ENCODE peak calls at places on chromosomes 4 and X, in nine cellular contexts. E, K, L, G, F, A, Y, X and T are unnamed samples.

GRCh38 chr4:87078987-87079469 is 141.4 kb downstream of the KLHL8 start:
- DNase-seq in E (peak), K (peak), L (no peak), G (no peak), F (peak), A (peak), Y (no peak), X (peak), T (no peak)

GRCh38 chrX:369563-370101 is 17.1 kb downstream of the PPP2R3B start:
- DNase-seq in E (no peak), K (peak), L (no peak), G (no peak), F (no peak), A (no peak), Y (no peak), X (no peak), T (no peak)

GRCh38 chr4:113499696-113500095 is 261.8 kb downstream of the CAMK2D start:
- DNase-seq in E (peak), K (no peak), L (no peak), G (peak), F (peak), A (no peak), Y (peak), X (peak), T (no peak)

GRCh38 chr4:102599887-102600286 is 98.7 kb downstream of the NFKB1 start:
- DNase-seq in E (no peak), K (no peak), L (no peak), G (no peak), F (no peak), A (no peak), Y (no peak), X (peak), T (no peak)

GRCh38 chrX:78747471-78747870 is at the start of gene LPAR4:
- DNase-seq in E (no peak), K (no peak), L (no peak), G (no peak), F (peak), A (no peak), Y (no peak), X (no peak), T (no peak)

GRCh38 chrX:149937881-149938426 is 337 bp downstream of the EOLA2 start:
- DNase-seq in E (no peak), K (peak), L (no peak), G (no peak), F (no peak), A (no peak), Y (peak), X (peak), T (peak)

GRCh38 chrX:39877919-39878318 is 219.8 kb downstream of the BCOR start:
- DNase-seq in E (no peak), K (no peak), L (no peak), G (no peak), F (no peak), A (no peak), Y (no peak), X (no peak), T (no peak)

GRCh38 chrX:85499400-85499799 is 119.9 kb upstream of the POF1B start:
- DNase-seq in E (no peak), K (no peak), L (no peak), G (no peak), F (no peak), A (no peak), Y (no peak), X (no peak), T (no peak)

GRCh38 chrX:25005382-25006185 is 10.2 kb downstream of the ARX start:
- DNase-seq in E (no peak), K (peak), L (no peak), G (no peak), F (no peak), A (no peak), Y (no peak), X (peak), T (no peak)

GRCh38 chrX:46407036-46407752 is 138.0 kb downstream of the ZNF674 start:
- DNase-seq in E (no peak), K (no peak), L (no peak), G (no peak), F (no peak), A (no peak), Y (no peak), X (peak), T (no peak)

GRCh38 chr4:8385106-8385505 is 55.4 kb downstream of the ACOX3 start:
- DNase-seq in E (no peak), K (peak), L (no peak), G (no peak), F (no peak), A (no peak), Y (no peak), X (no peak), T (peak)

GRCh38 chr4:45855857-45856256 is 268.0 kb downstream of the GABRG1 start:
- DNase-seq in E (no peak), K (no peak), L (no peak), G (no peak), F (no peak), A (no peak), Y (no peak), X (no peak), T (no peak)

GRCh38 chrX:140744085-140744484 is 34.5 kb downstream of the LINC00632 start:
- DNase-seq in E (no peak), K (no peak), L (no peak), G (peak), F (no peak), A (no peak), Y (no peak), X (no peak), T (no peak)

GRCh38 chr4:120049732-120050494 is 16.7 kb downstream of the MAD2L1 start:
- DNase-seq in E (peak), K (peak), L (peak), G (peak), F (peak), A (peak), Y (peak), X (peak), T (peak)

GRCh38 chr4:24001945-24002640 is 112.2 kb upstream of the PPARGC1A start:
- DNase-seq in E (no peak), K (no peak), L (no peak), G (peak), F (no peak), A (no peak), Y (no peak), X (no peak), T (no peak)

GRCh38 chrX:40908857-40909475 is 173.6 kb upstream of the MED14 start:
- DNase-seq in E (no peak), K (no peak), L (no peak), G (peak), F (peak), A (no peak), Y (peak), X (peak), T (no peak)

GRCh38 chrX:73267979-73268378 is 53.3 kb upstream of the NAP1L2 start:
- DNase-seq in E (no peak), K (no peak), L (no peak), G (no peak), F (no peak), A (no peak), Y (no peak), X (no peak), T (no peak)

GRCh38 chrX:287670-288069 is 6.5 kb downstream of the PLCXD1 start:
- DNase-seq in E (no peak), K (no peak), L (no peak), G (no peak), F (no peak), A (no peak), Y (no peak), X (no peak), T (no peak)

GRCh38 chr4:52825311-52826090 is 36.6 kb upstream of the RASL11B start:
- DNase-seq in E (no peak), K (no peak), L (no peak), G (peak), F (no peak), A (no peak), Y (no peak), X (peak), T (no peak)

GRCh38 chr4:42466285-42466684 is 69.0 kb downstream of the SHISA3 start:
- DNase-seq in E (no peak), K (no peak), L (no peak), G (no peak), F (no peak), A (no peak), Y (no peak), X (no peak), T (no peak)

GRCh38 chr4:123659759-123660158 is 263.2 kb downstream of the SPRY1 start:
- DNase-seq in E (no peak), K (no peak), L (no peak), G (no peak), F (no peak), A (no peak), Y (peak), X (no peak), T (no peak)

GRCh38 chrX:120308558-120308957 is 2.7 kb downstream of the TMEM255A start:
- DNase-seq in E (no peak), K (no peak), L (no peak), G (no peak), F (no peak), A (no peak), Y (no peak), X (no peak), T (peak)

GRCh38 chr4:73856518-73856917 is 3.4 kb downstream of the PF4V1 start:
- DNase-seq in E (no peak), K (no peak), L (no peak), G (no peak), F (peak), A (peak), Y (no peak), X (peak), T (no peak)

GRCh38 chr4:185127021-185127925 is 15.8 kb upstream of the SLC25A4 start:
- DNase-seq in E (no peak), K (no peak), L (no peak), G (no peak), F (peak), A (no peak), Y (peak), X (peak), T (peak)

GRCh38 chr4:168636506-168637176 is 139.8 kb downstream of the PALLD start:
- DNase-seq in E (no peak), K (no peak), L (no peak), G (peak), F (peak), A (peak), Y (no peak), X (peak), T (no peak)

GRCh38 chr4:37983951-37984350 is 23.8 kb downstream of the PTTG2 start:
- DNase-seq in E (no peak), K (no peak), L (no peak), G (peak), F (no peak), A (no peak), Y (no peak), X (no peak), T (no peak)